ENCODE peak calls at places on chromosome 3, in four cellular contexts. One of them, this sample, is unnamed. For H3K4me1, the result is how much of the 10 kb centered on the place peaks cover.

GRCh38 chr3:104825116-104825515 is 541.6 kb upstream of the ALCAM start:
- DNase-seq in transverse colon: no peak
- DNase-seq in ovary: no peak
- DNase-seq in breast epithelium: no peak
- DNase-seq in this sample: no peak

GRCh38 chr3:125693887-125694286 is 98.6 kb upstream of the OSBPL11 start:
- DNase-seq in transverse colon: no peak
- DNase-seq in breast epithelium: no peak
- DNase-seq in ovary: no peak
- DNase-seq in this sample: no peak

GRCh38 chr3:53242642-53243041 is 13.2 kb downstream of the TKT start:
- DNase-seq in ovary: no peak
- DNase-seq in transverse colon: no peak
- DNase-seq in breast epithelium: no peak
- DNase-seq in this sample: no peak

GRCh38 chr3:109729111-109729510 is 391.8 kb upstream of the DPPA4 start:
- DNase-seq in transverse colon: no peak
- DNase-seq in ovary: no peak
- DNase-seq in breast epithelium: no peak
- DNase-seq in this sample: no peak

GRCh38 chr3:59862686-59863085 is 812.9 kb upstream of the CFAP20DC start:
- DNase-seq in transverse colon: no peak
- DNase-seq in ovary: no peak
- DNase-seq in breast epithelium: no peak
- DNase-seq in this sample: no peak

GRCh38 chr3:38970851-38971638 is 80.7 kb downstream of the SCN11A start:
- DNase-seq in breast epithelium: no peak
- DNase-seq in transverse colon: no peak
- DNase-seq in ovary: no peak
- DNase-seq in this sample: no peak

GRCh38 chr3:10560060-10560861 is 54.9 kb upstream of the ATP2B2 start:
- DNase-seq in breast epithelium: no peak
- DNase-seq in transverse colon: no peak
- DNase-seq in ovary: no peak
- DNase-seq in this sample: no peak

GRCh38 chr3:58271901-58272501 is 34.0 kb upstream of the RPP14 start:
- DNase-seq in ovary: no peak
- DNase-seq in breast epithelium: no peak
- DNase-seq in transverse colon: no peak
- DNase-seq in this sample: peak

GRCh38 chr3:14391033-14391432 is 11.4 kb upstream of the SLC6A6 start:
- DNase-seq in ovary: peak
- DNase-seq in transverse colon: no peak
- DNase-seq in breast epithelium: no peak
- DNase-seq in this sample: no peak

GRCh38 chr3:134656211-134656800 is 5.5 kb upstream of the KY start:
- DNase-seq in ovary: no peak
- DNase-seq in breast epithelium: no peak
- DNase-seq in transverse colon: no peak
- DNase-seq in this sample: no peak

GRCh38 chr3:53766706-53767105 is 79.5 kb downstream of the CHDH start:
- DNase-seq in transverse colon: no peak
- DNase-seq in breast epithelium: no peak
- DNase-seq in ovary: no peak
- DNase-seq in this sample: no peak

GRCh38 chr3:142450192-142450591 is 2.4 kb upstream of the XRN1 start:
- DNase-seq in ovary: no peak
- DNase-seq in transverse colon: no peak
- DNase-seq in breast epithelium: no peak
- DNase-seq in this sample: no peak

GRCh38 chr3:15892828-15893227 is 95.0 kb upstream of the ANKRD28 start:
- DNase-seq in breast epithelium: no peak
- DNase-seq in transverse colon: no peak
- DNase-seq in ovary: no peak
- DNase-seq in this sample: no peak
- H3K27ac ChIP-seq in breast epithelium: no peak
- H3K27ac ChIP-seq in transverse colon: no peak
- H3K27ac ChIP-seq in ovary: no peak
- H3K27ac ChIP-seq in this sample: peak

GRCh38 chr3:191848818-191849217 is 387.9 kb downstream of the PYDC2 start:
- DNase-seq in ovary: no peak
- DNase-seq in breast epithelium: no peak
- DNase-seq in transverse colon: no peak
- DNase-seq in this sample: no peak
- H3K4me1 ChIP-seq in ovary: under half
- H3K4me1 ChIP-seq in breast epithelium: under half
- H3K4me1 ChIP-seq in transverse colon: under half
- H3K4me1 ChIP-seq in this sample: under half

GRCh38 chr3:155550386-155550785 is 194.5 kb downstream of the PLCH1 start:
- DNase-seq in ovary: no peak
- DNase-seq in transverse colon: no peak
- DNase-seq in breast epithelium: no peak
- DNase-seq in this sample: no peak

GRCh38 chr3:155555479-155556065 is 189.3 kb downstream of the PLCH1 start:
- DNase-seq in ovary: no peak
- DNase-seq in breast epithelium: no peak
- DNase-seq in transverse colon: no peak
- DNase-seq in this sample: no peak

GRCh38 chr3:155556531-155556930 is 188.3 kb downstream of the PLCH1 start:
- DNase-seq in ovary: no peak
- DNase-seq in breast epithelium: no peak
- DNase-seq in transverse colon: no peak
- DNase-seq in this sample: no peak

GRCh38 chr3:155554777-155555445 is 190.0 kb downstream of the PLCH1 start:
- DNase-seq in ovary: no peak
- DNase-seq in breast epithelium: no peak
- DNase-seq in transverse colon: no peak
- DNase-seq in this sample: no peak

GRCh38 chr3:155553800-155554199 is 191.1 kb downstream of the PLCH1 start:
- DNase-seq in breast epithelium: no peak
- DNase-seq in ovary: no peak
- DNase-seq in transverse colon: no peak
- DNase-seq in this sample: no peak
- TF ChIP-seq POLR2A in breast epithelium: no peak
- TF ChIP-seq POLR2A in ovary: no peak
- TF ChIP-seq POLR2A in transverse colon: no peak
- TF ChIP-seq POLR2A in this sample: no peak

GRCh38 chr3:188605960-188606359 is 452.0 kb downstream of the LPP start:
- DNase-seq in transverse colon: no peak
- DNase-seq in ovary: no peak
- DNase-seq in breast epithelium: no peak
- DNase-seq in this sample: no peak
- H3K27ac ChIP-seq in transverse colon: no peak
- H3K27ac ChIP-seq in ovary: no peak
- H3K27ac ChIP-seq in breast epithelium: peak
- H3K27ac ChIP-seq in this sample: no peak

GRCh38 chr3:99777708-99778107 is 40.0 kb upstream of the CMSS1 start:
- DNase-seq in breast epithelium: no peak
- DNase-seq in transverse colon: no peak
- DNase-seq in ovary: no peak
- DNase-seq in this sample: no peak

GRCh38 chr3:99777210-99777549 is 40.5 kb upstream of the CMSS1 start:
- DNase-seq in ovary: no peak
- DNase-seq in transverse colon: no peak
- DNase-seq in breast epithelium: no peak
- DNase-seq in this sample: no peak

GRCh38 chr3:99783009-99783573 is 34.6 kb upstream of the CMSS1 start:
- DNase-seq in transverse colon: no peak
- DNase-seq in breast epithelium: no peak
- DNase-seq in ovary: no peak
- DNase-seq in this sample: no peak

GRCh38 chr3:99781761-99782160 is 35.9 kb upstream of the CMSS1 start:
- DNase-seq in transverse colon: no peak
- DNase-seq in ovary: no peak
- DNase-seq in breast epithelium: no peak
- DNase-seq in this sample: no peak

GRCh38 chr3:99780749-99781148 is 36.9 kb upstream of the CMSS1 start:
- DNase-seq in ovary: no peak
- DNase-seq in breast epithelium: no peak
- DNase-seq in transverse colon: no peak
- DNase-seq in this sample: no peak
- H3K4me1 ChIP-seq in ovary: under half
- H3K4me1 ChIP-seq in breast epithelium: under half
- H3K4me1 ChIP-seq in transverse colon: under half
- H3K4me1 ChIP-seq in this sample: under half

This sample was measured in stomach.